ENCODE peak calls at places on chromosomes 2 and 18, in nine cellular contexts. V is uterus, F is kidney, S is adrenal gland, H is progenitor cell of endocrine pancreas, N is GM13976, M is hepatocyte, L is colonic mucosa, Q is lower lobe of right lung. K is an unnamed sample.

GRCh38 chr2:63589148-63589972 is 597 bp downstream of the MDH1 start:
- DNase-seq in N (no peak), V (no peak), Q (no peak), H (no peak), M (peak), F (no peak), L (no peak), S (peak), K (no peak)

GRCh38 chr2:81467096-81467495 is 1162.5 kb upstream of the LRRTM1 start:
- DNase-seq in H (no peak), M (no peak), L (no peak), V (no peak), Q (peak), F (peak), S (no peak), N (no peak), K (no peak)

GRCh38 chr18:11947214-11948119 is 33.8 kb upstream of the IMPA2 start:
- DNase-seq in L (peak), Q (peak), S (peak), N (peak), M (peak), F (peak), H (peak), V (peak), K (peak)

GRCh38 chr18:46559946-46560670 is 96.9 kb downstream of the LOXHD1 start:
- DNase-seq in N (no peak), M (no peak), L (no peak), Q (no peak), V (no peak), F (no peak), H (no peak), S (no peak), K (no peak)

GRCh38 chr2:59463401-59463800 is 1090.1 kb downstream of the BCL11A start:
- DNase-seq in N (no peak), L (no peak), M (no peak), V (no peak), Q (no peak), H (no peak), S (no peak), F (no peak), K (no peak)

GRCh38 chr2:100522430-100522829 is 40.4 kb upstream of the PDCL3 start:
- DNase-seq in L (no peak), N (no peak), S (no peak), Q (no peak), M (peak), H (no peak), F (no peak), V (no peak), K (no peak)

GRCh38 chr2:219676586-219676985 is 49.2 kb downstream of the SLC4A3 start:
- DNase-seq in S (no peak), H (no peak), L (no peak), N (no peak), V (no peak), F (no peak), Q (no peak), M (no peak), K (no peak)

GRCh38 chr18:5488844-5489243 is 55.0 kb downstream of the EPB41L3 start:
- DNase-seq in F (no peak), N (no peak), S (peak), H (no peak), M (no peak), Q (no peak), L (no peak), V (peak), K (no peak)

GRCh38 chr2:232219496-232219870 is 159.1 kb upstream of the ALPP start:
- DNase-seq in V (no peak), H (no peak), S (no peak), N (no peak), F (no peak), Q (no peak), M (no peak), L (no peak), K (no peak)

GRCh38 chr2:8684885-8685696 is 3.2 kb downstream of the ID2 start:
- DNase-seq in H (peak), S (peak), V (peak), N (peak), L (peak), Q (peak), F (peak), M (peak), K (peak)

GRCh38 chr2:236512902-236513433 is 56.7 kb upstream of the ACKR3 start:
- DNase-seq in L (peak), S (peak), H (peak), F (no peak), M (peak), V (peak), Q (no peak), N (peak), K (peak)

GRCh38 chr2:109662889-109663288 is 48.7 kb downstream of the SOWAHC start:
- DNase-seq in M (no peak), Q (no peak), N (no peak), S (no peak), H (no peak), V (no peak), L (no peak), F (no peak), K (no peak)

GRCh38 chr2:112784199-112785189 is at the start of gene IL1A:
- DNase-seq in F (no peak), H (no peak), Q (no peak), V (no peak), N (no peak), L (peak), S (no peak), M (peak), K (no peak)

GRCh38 chr2:235389626-235390025 is 104.2 kb upstream of the AGAP1 start:
- DNase-seq in M (no peak), V (no peak), F (no peak), H (no peak), S (no peak), Q (no peak), L (no peak), N (no peak), K (no peak)

GRCh38 chr2:38592951-38593350 is 9.8 kb downstream of the HNRNPLL start:
- DNase-seq in M (no peak), F (no peak), N (no peak), S (no peak), L (no peak), V (no peak), H (no peak), Q (no peak), K (no peak)

GRCh38 chr18:13380671-13381070 is 162.1 kb downstream of the LDLRAD4 start:
- DNase-seq in H (no peak), S (no peak), L (no peak), Q (no peak), M (no peak), F (no peak), V (no peak), N (no peak), K (no peak)

GRCh38 chr2:40404500-40404899 is 47.4 kb downstream of the SLC8A1 start:
- DNase-seq in S (no peak), M (no peak), V (no peak), F (no peak), H (no peak), N (no peak), L (no peak), Q (no peak), K (no peak)

GRCh38 chr2:43328157-43328556 is 101.8 kb upstream of the ZFP36L2 start:
- DNase-seq in Q (no peak), F (no peak), N (no peak), M (peak), L (no peak), S (no peak), V (no peak), H (no peak), K (no peak)

GRCh38 chr2:239322414-239323086 is 78.3 kb downstream of the HDAC4 start:
- DNase-seq in H (no peak), N (no peak), L (peak), M (no peak), Q (no peak), S (peak), V (no peak), F (no peak), K (peak)

GRCh38 chr18:8833480-8833879 is 128.1 kb downstream of the MTCL1 start:
- DNase-seq in V (no peak), F (no peak), L (no peak), S (no peak), M (no peak), N (no peak), Q (no peak), H (no peak), K (no peak)

GRCh38 chr2:145689277-145689676 is 1169.4 kb upstream of the ZEB2 start:
- DNase-seq in S (no peak), N (no peak), Q (no peak), V (no peak), L (no peak), H (no peak), F (no peak), M (no peak), K (no peak)

GRCh38 chr2:161983896-161984295 is 90.1 kb downstream of the DPP4 start:
- DNase-seq in H (no peak), V (no peak), F (no peak), N (no peak), S (no peak), M (no peak), L (no peak), Q (no peak), K (no peak)

GRCh38 chr2:229301229-229301628 is 30.1 kb upstream of the PID1 start:
- DNase-seq in Q (no peak), N (no peak), S (no peak), L (no peak), V (no peak), H (no peak), M (no peak), F (no peak), K (no peak)

GRCh38 chr2:165794520-165794882 is 454 bp upstream of the GALNT3 start:
- DNase-seq in M (peak), S (peak), V (peak), H (no peak), N (peak), F (peak), Q (peak), L (peak), K (peak)

GRCh38 chr18:64027931-64028695 is 58.2 kb downstream of the SERPINB8 start:
- DNase-seq in H (no peak), M (no peak), L (no peak), F (no peak), N (peak), V (no peak), Q (no peak), S (no peak), K (no peak)

GRCh38 chr2:172931256-172931894 is 144.3 kb upstream of the MAP3K20 start:
- DNase-seq in M (peak), S (peak), H (no peak), F (no peak), Q (no peak), N (no peak), V (no peak), L (no peak), K (no peak)

GRCh38 chr2:217552081-217552480 is 450.7 kb downstream of the TNS1 start:
- DNase-seq in F (no peak), M (no peak), H (no peak), L (no peak), Q (no peak), S (no peak), V (no peak), N (no peak), K (no peak)

GRCh38 chr2:101717041-101717817 is 19.7 kb downstream of the MAP4K4 start:
- DNase-seq in F (no peak), N (no peak), S (no peak), M (no peak), L (no peak), Q (no peak), V (no peak), H (no peak), K (no peak)

GRCh38 chr2:8518986-8519669 is 162.7 kb upstream of the ID2 start:
- DNase-seq in V (no peak), N (no peak), H (no peak), L (no peak), Q (no peak), M (no peak), F (no peak), S (no peak), K (no peak)

GRCh38 chr18:55861266-55861665 is 273.3 kb upstream of the TCF4 start:
- DNase-seq in F (no peak), H (no peak), V (no peak), Q (no peak), L (no peak), M (peak), S (no peak), N (no peak), K (no peak)

GRCh38 chr2:47783491-47784330 is 766 bp downstream of the MSH6 start:
- DNase-seq in F (peak), M (peak), N (peak), S (peak), L (peak), V (peak), Q (peak), H (peak), K (peak)

GRCh38 chr2:64137996-64138395 is 6.2 kb downstream of the PELI1 start:
- DNase-seq in V (no peak), Q (no peak), S (no peak), M (no peak), H (no peak), L (no peak), N (no peak), F (no peak), K (no peak)

GRCh38 chr2:27735263-27735904 is 36.1 kb upstream of the MRPL33 start:
- DNase-seq in Q (peak), H (peak), S (peak), N (peak), M (peak), F (peak), L (peak), V (peak), K (peak)
- TF ChIP-seq CTCF in Q (no peak), H (no peak), S (no peak), N (no peak), M (no peak), F (no peak), L (no peak), V (no peak), K (no peak)

DNA sequence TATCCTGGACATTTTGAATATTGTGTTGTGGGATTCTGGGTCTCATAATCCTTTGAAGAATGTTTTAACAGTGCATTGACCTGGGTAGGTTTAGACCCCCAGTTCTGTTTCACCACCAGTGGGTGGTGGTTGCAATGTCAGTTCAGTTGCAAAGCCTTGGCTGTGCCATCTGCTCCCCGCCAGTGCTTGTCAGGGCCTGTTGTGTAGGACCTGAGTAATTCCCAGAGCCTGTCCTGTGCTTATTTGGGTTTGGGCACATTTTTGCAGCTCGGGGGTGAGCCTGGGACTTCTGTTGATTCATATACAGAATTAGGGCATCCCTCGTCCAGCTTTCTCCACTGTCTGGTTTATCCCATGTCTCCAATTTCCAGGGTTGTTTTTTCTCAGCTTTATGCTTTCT is 24.8 kb downstream of the ATP9B start:
- DNase-seq in V (no peak), Q (no peak), L (no peak), N (no peak), S (no peak), M (no peak), F (no peak), H (no peak), K (no peak)
- TF ChIP-seq CTCF in V (no peak), Q (no peak), L (no peak), N (no peak), S (no peak), M (no peak), F (no peak), H (no peak), K (no peak)

DNA sequence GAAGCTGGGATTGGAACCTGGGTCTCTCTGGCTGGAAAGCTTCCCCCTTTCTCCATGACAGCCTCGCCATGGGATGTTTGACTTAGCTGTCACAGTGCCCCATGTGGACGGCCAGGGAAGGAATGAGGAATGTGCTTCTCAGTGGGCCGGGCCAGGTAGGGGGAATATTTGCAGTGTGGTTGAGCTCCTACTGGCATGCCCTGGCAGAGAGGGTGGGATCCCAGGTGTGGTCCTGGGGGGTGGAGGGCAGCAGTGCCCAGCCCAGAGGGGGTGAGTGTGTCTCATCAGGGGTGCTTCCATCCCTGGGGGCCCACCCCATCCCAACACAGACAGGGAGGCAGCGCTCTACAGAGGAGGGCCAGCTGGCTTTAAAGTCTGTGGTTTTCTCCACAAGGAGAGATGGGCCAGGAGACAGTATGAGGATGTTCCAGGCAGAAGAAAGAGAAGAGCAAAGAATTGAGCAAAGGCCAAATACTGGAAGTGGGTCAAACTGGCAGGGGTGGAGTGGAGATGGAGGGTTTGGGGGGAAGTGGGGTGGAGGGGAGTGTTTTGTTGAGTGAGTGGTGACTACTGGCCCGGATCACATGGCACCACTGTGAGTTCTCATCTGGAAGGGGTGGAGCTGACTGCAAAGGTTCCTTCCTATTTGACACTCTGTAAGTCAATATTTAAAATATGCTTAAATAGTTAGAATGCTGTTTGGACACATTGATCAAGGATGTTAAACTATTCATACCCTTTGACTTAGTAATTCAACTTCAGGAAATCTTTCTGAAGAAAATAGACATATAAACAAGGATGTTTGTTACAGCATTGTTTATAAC is 94.0 kb downstream of the MYCN start:
- DNase-seq in L (no peak), S (no peak), N (no peak), M (no peak), H (no peak), F (no peak), V (no peak), Q (no peak), K (no peak)
- TF ChIP-seq CTCF in L (no peak), S (no peak), N (no peak), M (peak), H (peak), F (no peak), V (no peak), Q (no peak), K (no peak)

DNA sequence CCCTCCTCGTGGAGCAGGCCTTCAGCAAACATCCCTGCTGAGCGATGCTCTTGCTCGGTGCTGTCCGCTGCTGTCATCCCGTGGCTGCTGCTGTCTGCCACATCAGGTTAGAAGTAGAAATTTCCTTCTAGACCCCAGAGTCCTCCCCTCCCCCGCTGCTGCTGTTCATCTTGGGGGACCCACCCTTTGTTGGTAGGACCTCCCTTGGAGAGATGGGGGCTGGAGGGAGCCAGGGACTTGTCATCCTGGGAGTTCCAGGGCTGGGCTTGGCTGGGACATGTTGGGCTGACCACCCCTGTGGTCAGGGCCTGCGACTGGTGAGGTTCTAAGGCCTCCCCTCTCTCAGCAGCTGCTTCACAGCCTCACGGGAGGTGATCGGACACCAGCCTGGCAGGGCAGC is 122.4 kb downstream of the PRKCE start:
- DNase-seq in L (no peak), S (no peak), V (no peak), F (peak), H (no peak), Q (no peak), N (no peak), M (no peak), K (no peak)
- TF ChIP-seq CTCF in L (no peak), S (no peak), V (no peak), F (no peak), H (no peak), Q (no peak), N (no peak), M (no peak), K (no peak)

GRCh38 chr2:180992994-180993393 is 12.6 kb downstream of the UBE2E3 start:
- DNase-seq in V (no peak), F (no peak), N (no peak), H (no peak), S (no peak), L (no peak), M (no peak), Q (no peak), K (no peak)

GRCh38 chr2:180990794-180991193 is 10.4 kb downstream of the UBE2E3 start:
- DNase-seq in M (no peak), H (no peak), Q (no peak), S (no peak), V (no peak), L (no peak), N (no peak), F (no peak), K (no peak)

GRCh38 chr2:180991820-180992219 is 11.4 kb downstream of the UBE2E3 start:
- DNase-seq in S (no peak), N (no peak), L (no peak), Q (no peak), V (no peak), M (no peak), F (no peak), H (no peak), K (no peak)

GRCh38 chr2:180990337-180990736 is 9.9 kb downstream of the UBE2E3 start:
- DNase-seq in V (no peak), Q (no peak), H (no peak), M (no peak), L (no peak), F (no peak), N (no peak), S (no peak), K (no peak)

DNA sequence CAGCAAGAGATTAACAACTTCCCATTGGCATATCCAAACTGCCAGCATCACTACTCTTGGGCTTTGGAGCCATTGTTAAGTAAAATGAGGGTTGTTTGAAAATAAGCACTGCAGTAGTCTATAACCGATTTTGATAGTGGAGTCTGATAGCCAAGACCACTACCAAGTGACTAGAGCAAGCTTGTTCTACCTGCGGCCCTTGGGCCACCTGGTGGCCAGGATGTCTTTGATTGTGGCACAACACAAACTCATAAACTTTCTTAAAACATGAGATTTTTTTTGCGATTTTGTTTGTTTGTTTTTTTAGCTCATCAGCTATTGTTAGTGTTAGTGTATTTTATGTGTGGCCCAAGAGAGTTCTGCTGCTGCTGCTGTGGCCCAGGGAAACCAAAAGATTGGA is 11.0 kb downstream of the UBE2E3 start:
- DNase-seq in S (no peak), Q (no peak), L (no peak), N (no peak), M (no peak), F (no peak), H (no peak), V (no peak), K (no peak)
- TF ChIP-seq CTCF in S (no peak), Q (no peak), L (no peak), N (no peak), M (no peak), F (no peak), H (peak), V (no peak), K (peak)

GRCh38 chr2:176774768-176775453 is 437.7 kb upstream of the HNRNPA3 start:
- DNase-seq in F (no peak), M (peak), L (no peak), S (no peak), Q (no peak), V (no peak), H (no peak), N (no peak), K (no peak)
- TF ChIP-seq CTCF in F (no peak), M (no peak), L (no peak), S (no peak), Q (no peak), V (no peak), H (no peak), N (no peak), K (no peak)